ENCODE peak calls at places on chromosome 15, in six cellular contexts. O is transverse colon; Z is CD8-positive, alpha-beta T cell; R is right atrium auricular region; X is esophagus squamous epithelium; S is GM23248. Y is an unnamed sample.
A peak's percentile ranks its signal among the peaks of the same experiment; 100 is the strongest.

GRCh38 chr15:96354731-96355560 is 24.4 kb downstream of the NR2F2 start:
- DNase-seq in O (no peak), Z (no peak), R (no peak), X (no peak), S (peak; percentile 92), Y (no peak)

GRCh38 chr15:32704343-32705076 is 13.3 kb upstream of the GREM1 start:
- DNase-seq in O (no peak), Z (no peak), R (no peak), X (no peak), S (peak; percentile 78), Y (no peak)

GRCh38 chr15:66738595-66738994 is 36.6 kb downstream of the SMAD6 start:
- DNase-seq in O (no peak), Z (no peak), R (no peak), X (no peak), S (no peak), Y (no peak)

GRCh38 chr15:22795206-22796063 is 9.0 kb downstream of the NIPA1 start:
- DNase-seq in O (no peak), Z (no peak), R (no peak), X (no peak), S (no peak), Y (no peak)

GRCh38 chr15:87940763-87941162 is 315.8 kb downstream of the NTRK3 start:
- DNase-seq in O (no peak), Z (no peak), R (no peak), X (no peak), S (no peak), Y (peak; percentile 24)

GRCh38 chr15:82709421-82710207 is at the start of gene AP3B2:
- DNase-seq in O (peak; percentile 59), Z (peak; percentile 59), R (peak; percentile 60), X (no peak), S (peak; percentile 91), Y (peak; percentile 15)

GRCh38 chr15:61299060-61299763 is 70.1 kb upstream of the RORA start:
- DNase-seq in O (peak; percentile 9), Z (no peak), R (no peak), X (no peak), S (no peak), Y (no peak)

GRCh38 chr15:52283281-52283680 is 12.3 kb downstream of the MYO5C start:
- DNase-seq in O (no peak), Z (no peak), R (no peak), X (no peak), S (no peak), Y (no peak)

GRCh38 chr15:43270676-43271306 is 4.1 kb upstream of the TGM5 start:
- DNase-seq in O (no peak), Z (no peak), R (peak; percentile 48), X (no peak), S (no peak), Y (no peak)

GRCh38 chr15:39785139-39785538 is 2.5 kb upstream of the FSIP1 start:
- DNase-seq in O (no peak), Z (no peak), R (no peak), X (no peak), S (no peak), Y (no peak)

GRCh38 chr15:95051881-95052280 is 820.5 kb downstream of the MCTP2 start:
- DNase-seq in O (no peak), Z (no peak), R (no peak), X (no peak), S (peak; percentile 57), Y (no peak)

GRCh38 chr15:74906193-74906449 is 530 bp downstream of the FAM219B start:
- DNase-seq in O (peak; percentile 36), Z (peak; percentile 37), R (no peak), X (no peak), S (peak; percentile 59), Y (no peak)

GRCh38 chr15:65926459-65926858 is 57.2 kb downstream of the RAB11A start:
- DNase-seq in O (no peak), Z (no peak), R (no peak), X (no peak), S (no peak), Y (no peak)

GRCh38 chr15:83845230-83845629 is 191.3 kb downstream of the ADAMTSL3 start:
- DNase-seq in O (no peak), Z (no peak), R (no peak), X (no peak), S (peak; percentile 87), Y (peak; percentile 18)

GRCh38 chr15:82146990-82147461 is 101.2 kb upstream of the MEX3B start:
- DNase-seq in O (no peak), Z (no peak), R (no peak), X (no peak), S (peak; percentile 92), Y (peak; percentile 57)

GRCh38 chr15:41897327-41897726 is 3.5 kb upstream of the SPTBN5 start:
- DNase-seq in O (no peak), Z (no peak), R (no peak), X (no peak), S (no peak), Y (no peak)

GRCh38 chr15:88605507-88606436 is 15.4 kb upstream of the AEN start:
- DNase-seq in O (no peak), Z (peak; percentile 53), R (no peak), X (no peak), S (peak; percentile 60), Y (no peak)

GRCh38 chr15:50685976-50686467 is 575 bp downstream of the TRPM7 start:
- DNase-seq in O (peak; percentile 64), Z (peak; percentile 63), R (peak; percentile 66), X (no peak), S (peak; percentile 76), Y (no peak)

GRCh38 chr15:74780983-74781672 is 752 bp upstream of the CSK start:
- DNase-seq in O (no peak), Z (peak; percentile 52), R (no peak), X (no peak), S (peak; percentile 51), Y (no peak)

GRCh38 chr15:101031203-101031602 is 112.0 kb downstream of the LRRK1 start:
- DNase-seq in O (peak; percentile 4), Z (no peak), R (no peak), X (no peak), S (no peak), Y (no peak)

GRCh38 chr15:44033894-44034293 is 161.2 kb downstream of the FRMD5 start:
- DNase-seq in O (no peak), Z (no peak), R (no peak), X (no peak), S (peak; percentile 78), Y (no peak)

GRCh38 chr15:27254016-27254415 is 283.0 kb downstream of the GABRG3 start:
- DNase-seq in O (no peak), Z (no peak), R (no peak), X (no peak), S (no peak), Y (no peak)

GRCh38 chr15:29593629-29594028 is 228.6 kb downstream of the TJP1 start:
- DNase-seq in O (no peak), Z (no peak), R (no peak), X (no peak), S (no peak), Y (no peak)

GRCh38 chr15:86077070-86077469 is 2.6 kb upstream of the AGBL1 start:
- DNase-seq in O (no peak), Z (no peak), R (no peak), X (no peak), S (no peak), Y (no peak)

GRCh38 chr15:58558777-58559176 is 127.0 kb downstream of the LIPC start:
- DNase-seq in O (no peak), Z (no peak), R (no peak), X (no peak), S (no peak), Y (no peak)

GRCh38 chr15:54506977-54507524 is 528.8 kb downstream of the UNC13C start:
- DNase-seq in O (no peak), Z (no peak), R (no peak), X (no peak), S (no peak), Y (no peak)

GRCh38 chr15:91694829-91695205 is 158.7 kb upstream of the SLCO3A1 start:
- DNase-seq in O (peak; percentile 71), Z (no peak), R (peak; percentile 82), X (no peak), S (peak; percentile 83), Y (peak; percentile 19)

GRCh38 chr15:65986416-65986815 is 117.1 kb downstream of the RAB11A start:
- DNase-seq in O (no peak), Z (no peak), R (no peak), X (no peak), S (no peak), Y (no peak)

GRCh38 chr15:37824717-37825382 is 109.6 kb upstream of the TMCO5A start:
- DNase-seq in O (no peak), Z (no peak), R (no peak), X (no peak), S (peak; percentile 96), Y (peak; percentile 81)

GRCh38 chr15:22892333-22892732 is 53.9 kb downstream of the NIPA2 start:
- DNase-seq in O (no peak), Z (no peak), R (no peak), X (no peak), S (no peak), Y (no peak)

GRCh38 chr15:88834211-88834812 is 31.1 kb downstream of the ACAN start:
- DNase-seq in O (peak; percentile 24), Z (peak; percentile 20), R (peak; percentile 71), X (no peak), S (peak; percentile 15), Y (no peak)

GRCh38 chr15:63136742-63137141 is 15.1 kb downstream of the LACTB start:
- DNase-seq in O (no peak), Z (no peak), R (no peak), X (no peak), S (no peak), Y (no peak)
- H3K4me3 ChIP-seq in O (no peak overlapping the region), Z (no peak overlapping the region), R (no peak overlapping the region), X (no peak overlapping the region), S (no peak overlapping the region), Y (no peak overlapping the region)

DNA sequence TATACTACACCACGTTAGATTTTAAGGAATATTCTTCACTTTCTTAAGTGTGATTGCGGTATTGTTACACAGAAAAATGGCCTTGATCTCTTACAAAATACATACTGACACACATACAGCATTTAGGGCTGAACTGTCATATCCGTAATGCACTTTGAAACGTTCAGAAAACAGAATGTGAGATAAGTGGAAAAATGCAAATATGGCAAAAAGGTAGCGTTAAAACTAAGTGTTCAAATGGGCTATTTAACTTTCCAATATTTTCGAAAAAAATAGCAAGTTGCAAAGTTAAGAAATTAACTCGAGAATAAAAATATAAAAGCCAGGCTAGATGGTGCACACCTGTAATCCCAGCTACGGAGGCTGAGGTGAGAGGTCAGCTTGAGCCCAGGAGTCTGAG is 1.7 kb downstream of the ZNF280D start:
- DNase-seq in O (no peak), Z (no peak), R (no peak), X (no peak), S (no peak), Y (no peak)
- H3K4me3 ChIP-seq in O (peak overlapping the region; percentile 85), Z (no peak overlapping the region), R (peak overlapping the region; percentile 67), X (peak overlapping the region; percentile 92), S (peak overlapping the region; percentile 84), Y (peak overlapping the region; percentile 57)

GRCh38 chr15:72472907-72473669 is 1.0 kb upstream of the ARIH1 start:
- DNase-seq in O (no peak), Z (no peak), R (no peak), X (no peak), S (peak; percentile 67), Y (no peak)
- H3K4me3 ChIP-seq in O (peak overlapping the region; percentile 74), Z (peak overlapping the region; percentile 93), R (peak overlapping the region; percentile 90), X (peak overlapping the region; percentile 81), S (peak overlapping the region; percentile 99), Y (peak overlapping the region; percentile 91)

DNA sequence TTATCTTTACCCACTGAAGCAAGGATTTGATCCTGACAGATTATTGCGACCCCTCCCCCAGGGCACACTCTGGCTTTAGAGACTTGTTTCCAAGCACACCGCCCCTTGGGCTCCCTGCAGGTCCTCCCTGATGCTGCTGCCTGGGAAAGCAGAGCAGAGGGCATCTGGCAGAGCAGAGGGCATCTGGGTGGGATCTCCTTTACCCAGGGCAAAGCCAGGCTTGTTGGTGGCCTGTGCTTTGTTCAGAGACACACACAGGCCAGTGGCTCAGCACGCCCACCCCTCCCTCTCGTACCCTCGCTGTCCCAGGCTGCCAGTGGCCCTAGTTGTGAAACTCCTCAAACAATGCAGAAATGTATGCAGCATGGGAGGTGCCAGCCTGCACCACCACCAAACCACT is 4.8 kb downstream of the KLF13 start:
- DNase-seq in O (no peak), Z (no peak), R (no peak), X (no peak), S (no peak), Y (no peak)
- H3K4me3 ChIP-seq in O (no peak overlapping the region), Z (peak overlapping the region; percentile 77), R (no peak overlapping the region), X (no peak overlapping the region), S (no peak overlapping the region), Y (no peak overlapping the region)

Y was measured in astrocyte of the cerebellum.